ENCODE peak calls at places on chromosomes 13 and 19, in six cellular contexts. W, C, N, U, B and I are unnamed samples.

GRCh38 chr13:40792284-40793051 is 3.1 kb downstream of the SLC25A15 start:
- DNase-seq in W (no peak), C (no peak), N (no peak), U (no peak), B (peak; percentile 19), I (no peak)

GRCh38 chr19:2337329-2337707 is 8.8 kb downstream of the SPPL2B start:
- DNase-seq in W (no peak), C (no peak), N (peak; percentile 76), U (peak; percentile 69), B (no peak), I (no peak)

GRCh38 chr13:27830010-27830409 is 37.7 kb downstream of the GSX1 start:
- DNase-seq in W (peak; percentile 83), C (peak; percentile 80), N (peak; percentile 82), U (peak; percentile 67), B (peak; percentile 68), I (peak; percentile 30)

GRCh38 chr13:101449971-101450748 is 2.3 kb upstream of the ITGBL1 start:
- DNase-seq in W (no peak), C (no peak), N (no peak), U (no peak), B (no peak), I (no peak)

GRCh38 chr19:54231077-54231931 is 8.5 kb upstream of the LILRB3 start:
- DNase-seq in W (peak; percentile 93), C (peak; percentile 56), N (peak; percentile 83), U (peak; percentile 98), B (peak; percentile 93), I (no peak)

GRCh38 chr19:51821921-51822716 is 27.2 kb downstream of the FPR3 start:
- DNase-seq in W (no peak), C (no peak), N (no peak), U (no peak), B (no peak), I (no peak)

GRCh38 chr19:16115309-16116039 is 3.8 kb downstream of the RAB8A start:
- DNase-seq in W (no peak), C (no peak), N (no peak), U (no peak), B (no peak), I (no peak)

GRCh38 chr19:34841780-34842179 is 68.8 kb upstream of the ZNF599 start:
- DNase-seq in W (no peak), C (no peak), N (peak; percentile 71), U (no peak), B (no peak), I (no peak)

GRCh38 chr13:29648760-29649159 is 53.3 kb upstream of the SLC7A1 start:
- DNase-seq in W (no peak), C (no peak), N (no peak), U (no peak), B (no peak), I (no peak)

GRCh38 chr13:81017525-81018152 is 676.7 kb upstream of the SPRY2 start:
- DNase-seq in W (no peak), C (peak; percentile 5), N (no peak), U (no peak), B (no peak), I (peak; percentile 43)

GRCh38 chr13:87259479-87260083 is 411.6 kb upstream of the SLITRK5 start:
- DNase-seq in W (no peak), C (no peak), N (peak; percentile 52), U (peak; percentile 15), B (no peak), I (peak; percentile 64)

GRCh38 chr19:33705090-33705847 is 83.5 kb downstream of the CHST8 start:
- DNase-seq in W (no peak), C (no peak), N (peak; percentile 53), U (no peak), B (no peak), I (no peak)

GRCh38 chr19:2047449-2048103 is 3.5 kb downstream of the MKNK2 start:
- DNase-seq in W (no peak), C (no peak), N (no peak), U (no peak), B (peak; percentile 47), I (no peak)

GRCh38 chr19:34436716-34437115 is 8.5 kb downstream of the UBA2 start:
- DNase-seq in W (no peak), C (no peak), N (no peak), U (no peak), B (no peak), I (no peak)

GRCh38 chr13:108561152-108561551 is 68.3 kb upstream of the MYO16 start:
- DNase-seq in W (no peak), C (no peak), N (no peak), U (no peak), B (no peak), I (peak; percentile 71)

GRCh38 chr19:435707-436412 is 25.0 kb downstream of the SHC2 start:
- DNase-seq in W (no peak), C (no peak), N (no peak), U (no peak), B (no peak), I (no peak)

GRCh38 chr19:55156202-55157063 is 1.1 kb downstream of the TNNI3 start:
- DNase-seq in W (peak; percentile 71), C (peak; percentile 72), N (peak; percentile 97), U (peak; percentile 76), B (peak; percentile 49), I (peak; percentile 88)

GRCh38 chr13:39451301-39451700 is 151.7 kb downstream of the LHFPL6 start:
- DNase-seq in W (no peak), C (no peak), N (no peak), U (no peak), B (no peak), I (no peak)

GRCh38 chr13:99398071-99398470 is 90.9 kb upstream of the GPR183 start:
- DNase-seq in W (no peak), C (no peak), N (no peak), U (no peak), B (no peak), I (no peak)

GRCh38 chr19:7177926-7178325 is 108.4 kb downstream of the ZNF557 start:
- DNase-seq in W (no peak), C (no peak), N (no peak), U (no peak), B (no peak), I (no peak)

GRCh38 chr19:4396949-4397783 is 3.2 kb downstream of the SH3GL1 start:
- DNase-seq in W (no peak), C (no peak), N (no peak), U (no peak), B (no peak), I (no peak)